ENCODE peak calls at places on chromosome 11, in five cellular contexts. X is heart right ventricle, Q is neuronal stem cell, L is caudate nucleus, F is heart left ventricle. W is an unnamed sample.

GRCh38 chr11:72781313-72782080 is 12.3 kb downstream of the STARD10 start:
- DNase-seq in F (no peak), L (no peak), X (no peak), Q (no peak), W (peak; percentile 48)

GRCh38 chr11:131670876-131671275 is 300.5 kb downstream of the NTM start:
- DNase-seq in Q (no peak), L (no peak), F (no peak), X (no peak), W (no peak)

GRCh38 chr11:101341578-101341977 is 212.0 kb upstream of the PGR start:
- DNase-seq in Q (no peak), X (no peak), L (no peak), F (no peak), W (no peak)

GRCh38 chr11:1224491-1225385 is 1.9 kb downstream of the MUC5B start:
- DNase-seq in F (peak; percentile 13), L (no peak), X (no peak), Q (no peak), W (no peak)

GRCh38 chr11:66316849-66317251 is at the start of gene CD248:
- DNase-seq in F (peak; percentile 93), Q (no peak), X (peak; percentile 85), L (no peak), W (peak; percentile 9)

GRCh38 chr11:36361472-36361871 is 65.4 kb downstream of the PRR5L start:
- DNase-seq in F (no peak), Q (no peak), L (no peak), X (no peak), W (no peak)

GRCh38 chr11:77590194-77590591 is 440 bp downstream of the AQP11 start:
- DNase-seq in X (peak; percentile 22), L (peak; percentile 44), F (peak; percentile 43), Q (peak; percentile 17), W (no peak)

GRCh38 chr11:20522536-20522935 is 76.9 kb upstream of the SLC6A5 start:
- DNase-seq in L (no peak), Q (peak; percentile 57), F (no peak), X (no peak), W (no peak)

DNA sequence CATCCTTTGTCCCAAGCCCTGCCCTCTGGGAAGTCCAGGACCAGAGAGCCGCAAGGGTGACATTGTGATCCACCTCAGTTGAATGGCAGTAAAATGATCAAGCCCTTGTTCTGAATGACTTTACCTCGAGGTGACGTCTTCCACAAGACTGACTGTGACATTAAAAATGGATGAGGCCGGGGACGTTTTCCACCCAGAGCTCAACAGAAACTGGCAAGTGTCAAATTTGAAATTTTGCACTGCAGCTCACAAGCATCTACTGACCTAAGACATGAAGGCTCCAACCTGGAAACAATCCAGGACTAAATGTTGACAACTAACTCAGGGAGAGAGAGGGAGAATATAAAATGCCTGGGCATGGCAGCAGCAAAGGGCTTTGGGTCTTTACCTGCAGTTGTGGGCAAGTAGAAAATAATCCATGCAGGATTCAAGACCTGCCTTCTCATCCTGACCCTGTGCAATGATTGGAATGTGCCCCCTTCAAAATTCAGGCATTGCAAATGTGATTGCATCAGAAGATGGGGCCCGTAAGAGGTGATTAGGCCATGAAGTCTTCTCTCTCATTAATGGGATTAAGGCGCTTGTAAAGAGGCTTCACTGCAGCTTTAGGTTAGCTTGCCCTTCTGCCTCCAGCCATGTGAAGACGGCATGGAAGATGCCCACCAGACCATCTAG is 33.6 kb upstream of the CLMP start:
- DNase-seq in X (no peak), Q (no peak), L (no peak), F (no peak), W (no peak)
- H3K27ac ChIP-seq in X (no peak overlapping the region), Q (no peak overlapping the region), L (no peak overlapping the region), F (no peak overlapping the region), W (no peak overlapping the region)

GRCh38 chr11:68373810-68374501 is 61.6 kb downstream of the LRP5 start:
- DNase-seq in L (no peak), X (peak; percentile 62), Q (no peak), F (peak; percentile 75), W (peak; percentile 33)
- H3K27ac ChIP-seq in L (peak overlapping the region; percentile 76), X (peak overlapping the region; percentile 84), Q (no peak overlapping the region), F (peak overlapping the region; percentile 89), W (peak overlapping the region; percentile 51)

GRCh38 chr11:83223457-83223856 is 29.9 kb downstream of the ANKRD42 start:
- DNase-seq in L (no peak), X (no peak), Q (no peak), F (no peak), W (no peak)

GRCh38 chr11:83219095-83219494 is 25.6 kb downstream of the ANKRD42 start:
- DNase-seq in L (no peak), F (no peak), Q (no peak), X (no peak), W (no peak)

GRCh38 chr11:83222499-83222898 is 29.0 kb downstream of the ANKRD42 start:
- DNase-seq in X (no peak), Q (no peak), F (no peak), L (no peak), W (no peak)

GRCh38 chr11:83221694-83222093 is 28.2 kb downstream of the ANKRD42 start:
- DNase-seq in L (no peak), F (no peak), X (no peak), Q (no peak), W (no peak)

DNA sequence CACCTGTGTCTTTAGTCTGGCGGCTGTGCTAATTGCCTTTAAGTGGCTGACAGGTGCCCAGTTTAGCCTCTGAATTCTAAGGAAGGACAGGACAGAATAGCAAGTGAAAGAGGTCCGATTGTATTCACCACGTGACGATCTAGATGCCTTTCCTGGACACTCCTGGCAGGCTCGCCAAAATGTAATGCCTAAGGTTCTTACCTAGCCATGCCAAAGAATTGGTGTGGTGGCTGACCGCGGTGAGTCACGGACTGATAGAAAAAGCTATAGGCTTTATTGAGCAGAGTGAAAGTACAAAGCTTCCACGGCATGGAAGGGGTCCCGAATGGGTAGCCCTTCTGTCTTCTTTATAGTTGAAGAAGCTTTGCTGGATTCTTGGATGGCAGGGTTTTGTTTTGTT is 26.8 kb downstream of the ANKRD42 start:
- DNase-seq in Q (no peak), L (no peak), F (no peak), X (no peak), W (no peak)
- H3K27ac ChIP-seq in Q (no peak overlapping the region), L (no peak overlapping the region), F (no peak overlapping the region), X (no peak overlapping the region), W (no peak overlapping the region)

GRCh38 chr11:91396243-91397133 is 828.1 kb upstream of the FAT3 start:
- DNase-seq in Q (no peak), X (no peak), L (no peak), F (no peak), W (no peak)
- H3K27ac ChIP-seq in Q (no peak overlapping the region), X (no peak overlapping the region), L (no peak overlapping the region), F (no peak overlapping the region), W (no peak overlapping the region)

GRCh38 chr11:82930734-82931133 is 29.2 kb downstream of the DDIAS start:
- DNase-seq in L (no peak), Q (no peak), X (no peak), F (no peak), W (no peak)
- H3K27ac ChIP-seq in L (no peak overlapping the region), Q (no peak overlapping the region), X (no peak overlapping the region), F (no peak overlapping the region), W (no peak overlapping the region)

W was measured in substantia nigra.